ENCODE peak calls at places on chromosome 18, in six cellular contexts. A, F, L, T, H and D are unnamed samples.

GRCh38 chr18:31040982-31041345 is 1.6 kb downstream of the DSC3 start:
- DNase-seq in A (no peak), F (peak; percentile 20), L (peak; percentile 49), T (no peak), H (peak; percentile 18), D (no peak)

GRCh38 chr18:39702888-39703287 is 2137.3 kb upstream of the CELF4 start:
- DNase-seq in A (no peak), F (no peak), L (no peak), T (no peak), H (no peak), D (no peak)

GRCh38 chr18:80194874-80195570 is 52.3 kb downstream of the PARD6G start:
- DNase-seq in A (no peak), F (no peak), L (no peak), T (no peak), H (no peak), D (no peak)

GRCh38 chr18:60684843-60685513 is 312.4 kb upstream of the MC4R start:
- DNase-seq in A (no peak), F (peak; percentile 59), L (no peak), T (peak; percentile 17), H (peak; percentile 26), D (no peak)

GRCh38 chr18:51911582-51911981 is 428.4 kb upstream of the DCC start:
- DNase-seq in A (no peak), F (no peak), L (no peak), T (no peak), H (no peak), D (no peak)

GRCh38 chr18:52343138-52343537 is 3.1 kb downstream of the DCC start:
- DNase-seq in A (no peak), F (peak; percentile 28), L (no peak), T (peak; percentile 2), H (peak; percentile 51), D (no peak)

GRCh38 chr18:68803371-68803770 is 5.5 kb downstream of the CCDC102B start:
- DNase-seq in A (peak; percentile 32), F (peak; percentile 98), L (no peak), T (peak; percentile 95), H (no peak), D (no peak)

GRCh38 chr18:76495435-76496199 is 575 bp upstream of the ZNF516 start:
- DNase-seq in A (peak; percentile 56), F (peak; percentile 56), L (no peak), T (peak; percentile 65), H (peak; percentile 54), D (peak; percentile 49)

GRCh38 chr18:77084757-77085035 is 47.9 kb downstream of the MBP start:
- DNase-seq in A (no peak), F (no peak), L (no peak), T (no peak), H (no peak), D (no peak)

GRCh38 chr18:7855671-7856070 is 288.6 kb downstream of the PTPRM start:
- DNase-seq in A (no peak), F (no peak), L (no peak), T (no peak), H (no peak), D (no peak)

GRCh38 chr18:79479761-79480161 is 84.0 kb downstream of the NFATC1 start:
- DNase-seq in A (no peak), F (no peak), L (no peak), T (no peak), H (no peak), D (no peak)

GRCh38 chr18:3799515-3799914 is 349.5 kb downstream of the TGIF1 start:
- DNase-seq in A (no peak), F (no peak), L (no peak), T (peak; percentile 31), H (peak; percentile 54), D (no peak)

GRCh38 chr18:63040788-63041410 is 278.7 kb downstream of the BCL2 start:
- DNase-seq in A (no peak), F (no peak), L (no peak), T (no peak), H (no peak), D (no peak)

DNA sequence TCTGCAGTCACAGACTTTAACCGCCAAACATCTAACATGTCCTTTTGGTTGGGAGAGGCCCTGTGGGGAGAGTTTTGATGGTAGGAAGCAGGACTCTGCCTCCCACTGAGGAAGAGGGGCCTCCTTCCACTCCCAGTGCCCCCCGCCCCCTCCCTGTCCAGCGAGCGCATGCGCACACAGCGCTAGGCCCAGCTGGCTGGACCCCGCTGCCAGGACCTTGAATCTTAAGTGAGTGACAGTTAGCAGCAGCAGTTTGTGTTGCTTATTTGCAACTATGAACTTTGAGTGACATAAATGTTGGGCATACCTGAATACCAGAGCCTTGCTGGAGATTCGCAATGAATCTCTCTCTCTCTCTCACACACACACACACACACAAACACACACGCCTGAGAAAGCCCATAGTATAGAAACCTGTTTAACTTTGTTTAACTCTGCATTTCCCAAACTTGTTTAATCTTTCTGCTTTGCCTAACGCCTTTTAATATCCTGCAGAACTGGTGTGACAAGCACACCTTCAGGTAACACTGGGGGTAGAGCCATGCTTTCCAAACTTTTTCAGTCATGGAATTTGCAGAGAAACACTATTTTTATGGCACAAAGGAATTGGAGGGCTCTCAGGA is 134.6 kb upstream of the SMAD2 start:
- DNase-seq in A (no peak), F (no peak), L (no peak), T (no peak), H (no peak), D (no peak)
- H3K4me1 ChIP-seq in A (no peaks in the 10 kb centered on the region), F (no peaks in the 10 kb centered on the region), L (no peaks in the 10 kb centered on the region), T (no peaks in the 10 kb centered on the region), H (no peaks in the 10 kb centered on the region), D (peaks cover 9% of the 10 kb centered on the region)

GRCh38 chr18:74562080-74562725 is 27.9 kb downstream of the CNDP1 start:
- DNase-seq in A (no peak), F (no peak), L (no peak), T (no peak), H (no peak), D (no peak)

GRCh38 chr18:74564012-74564411 is 29.7 kb downstream of the CNDP1 start:
- DNase-seq in A (no peak), F (no peak), L (no peak), T (no peak), H (no peak), D (no peak)

GRCh38 chr18:74567805-74568204 is 29.9 kb upstream of the ZNF407 start:
- DNase-seq in A (no peak), F (no peak), L (no peak), T (no peak), H (no peak), D (no peak)

GRCh38 chr18:74558096-74558495 is 23.8 kb downstream of the CNDP1 start:
- DNase-seq in A (no peak), F (no peak), L (no peak), T (no peak), H (no peak), D (no peak)

DNA sequence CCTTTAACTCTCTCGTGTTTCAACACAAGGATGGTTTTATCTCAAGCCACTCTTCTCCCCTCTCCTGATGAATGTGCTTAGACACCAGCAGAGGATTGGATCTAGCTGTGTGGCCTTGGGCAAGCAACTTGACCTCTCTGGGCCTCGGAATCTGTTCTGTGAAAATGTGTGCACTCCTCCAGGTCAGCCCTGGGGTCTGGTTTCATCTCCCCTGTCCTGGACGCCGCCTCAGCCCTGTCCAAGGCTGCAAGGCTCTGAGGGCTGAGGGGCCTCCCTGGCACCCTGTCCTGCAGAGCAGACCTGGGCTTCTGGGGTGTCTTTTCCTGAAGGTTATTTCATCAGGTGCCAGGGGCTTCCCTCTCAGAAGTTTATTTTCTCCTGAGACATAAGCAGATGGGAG is 28.5 kb downstream of the CNDP1 start:
- DNase-seq in A (no peak), F (no peak), L (no peak), T (no peak), H (no peak), D (no peak)
- TF ChIP-seq CTCF in A (no peak), F (no peak), L (no peak), T (no peak), H (no peak), D (no peak)

GRCh38 chr18:316391-316790 is 48.5 kb upstream of the THOC1 start:
- DNase-seq in A (no peak), F (peak; percentile 57), L (no peak), T (peak; percentile 70), H (no peak), D (no peak)

GRCh38 chr18:312415-312814 is 44.6 kb upstream of the THOC1 start:
- DNase-seq in A (no peak), F (no peak), L (no peak), T (no peak), H (no peak), D (no peak)

GRCh38 chr18:317618-318017 is 49.8 kb upstream of the THOC1 start:
- DNase-seq in A (no peak), F (no peak), L (no peak), T (no peak), H (no peak), D (no peak)

GRCh38 chr18:310042-310441 is 42.2 kb upstream of the THOC1 start:
- DNase-seq in A (no peak), F (no peak), L (no peak), T (no peak), H (no peak), D (no peak)

DNA sequence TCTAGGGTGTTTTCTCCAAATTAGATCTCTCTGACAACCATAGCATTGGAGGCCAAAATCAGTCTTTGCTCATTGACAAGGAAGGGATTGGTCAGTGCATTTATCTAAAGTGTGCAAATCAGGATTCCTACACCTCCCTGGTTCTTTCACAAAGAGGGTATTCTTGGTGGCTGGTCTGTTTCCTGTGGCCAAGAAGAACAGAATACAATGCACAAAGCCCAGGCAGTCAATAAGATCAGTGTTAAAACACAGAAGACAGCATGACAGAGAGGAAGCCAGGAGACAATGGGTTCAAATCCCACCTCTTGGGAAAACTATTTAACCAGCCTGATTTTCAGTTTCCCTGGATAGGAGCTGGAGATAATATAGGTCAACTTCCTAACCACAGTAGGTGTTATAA is 46.1 kb upstream of the THOC1 start:
- DNase-seq in A (no peak), F (no peak), L (no peak), T (no peak), H (no peak), D (no peak)
- H3K4me3 ChIP-seq in A (no peak overlapping the region), F (no peak overlapping the region), L (no peak overlapping the region), T (no peak overlapping the region), H (no peak overlapping the region), D (no peak overlapping the region)

GRCh38 chr18:73980289-73980979 is 167.2 kb downstream of the FBXO15 start:
- DNase-seq in A (no peak), F (no peak), L (no peak), T (peak; percentile 25), H (peak; percentile 53), D (peak; percentile 19)
- H3K4me1 ChIP-seq in A (no peaks in the 10 kb centered on the region), F (no peaks in the 10 kb centered on the region), L (no peaks in the 10 kb centered on the region), T (peaks cover 2% of the 10 kb centered on the region), H (no peaks in the 10 kb centered on the region), D (no peaks in the 10 kb centered on the region)

GRCh38 chr18:25446972-25447371 is 95.0 kb upstream of the ZNF521 start:
- DNase-seq in A (no peak), F (no peak), L (no peak), T (no peak), H (no peak), D (no peak)
- TF ChIP-seq CTCF in A (no peak), F (no peak), L (no peak), T (no peak), H (no peak), D (no peak)

DNA sequence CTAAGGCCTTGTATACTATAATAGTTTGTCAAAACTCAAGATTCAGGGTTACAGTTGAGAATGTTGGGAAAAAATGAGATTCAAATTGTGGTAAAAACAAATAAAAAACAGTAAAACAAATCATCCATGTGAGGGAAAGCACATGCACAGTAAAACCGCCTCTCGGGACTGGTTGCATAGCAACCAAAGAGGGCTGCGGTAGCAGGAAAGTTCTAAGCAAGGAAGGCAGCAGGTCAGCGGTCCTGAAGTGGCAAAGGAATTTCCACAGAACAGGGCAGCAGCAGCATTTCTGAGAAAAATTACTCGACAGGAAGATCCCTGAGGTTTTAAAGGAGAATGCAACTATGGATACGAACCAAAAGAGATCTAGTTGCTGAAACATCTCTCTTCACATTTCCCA is 93.7 kb downstream of the DYNAP start:
- DNase-seq in A (no peak), F (no peak), L (no peak), T (no peak), H (peak; percentile 39), D (peak; percentile 18)
- H3K4me3 ChIP-seq in A (no peak overlapping the region), F (no peak overlapping the region), L (no peak overlapping the region), T (no peak overlapping the region), H (no peak overlapping the region), D (no peak overlapping the region)